ENCODE peak calls at places on chromosomes 11 and 22, in five cellular contexts. X is fibroblast of pulmonary artery, E is natural killer cell, I is HFF-Myc, Z is GM13977. Y is an unnamed sample.

GRCh38 chr11:20337526-20338154 is 25.9 kb upstream of the HTATIP2 start:
- DNase-seq in E (no peak), I (no peak), X (peak), Z (peak), Y (no peak)

GRCh38 chr11:73597340-73597955 is 464 bp downstream of the FAM168A start:
- DNase-seq in E (no peak), X (no peak), Z (no peak), I (no peak), Y (no peak)

GRCh38 chr11:27395556-27396258 is 32.7 kb upstream of the CCDC34 start:
- DNase-seq in X (peak), Z (no peak), I (no peak), E (no peak), Y (no peak)

GRCh38 chr11:7582338-7582985 is 68.7 kb downstream of the PPFIBP2 start:
- DNase-seq in Z (no peak), X (peak), E (no peak), I (no peak), Y (no peak)

GRCh38 chr11:93845181-93846092 is 5.0 kb downstream of the VSTM5 start:
- DNase-seq in E (no peak), X (no peak), Z (no peak), I (no peak), Y (no peak)

GRCh38 chr22:38414009-38414395 is 41.0 kb downstream of the KCNJ4 start:
- DNase-seq in I (no peak), E (no peak), Z (no peak), X (no peak), Y (no peak)

GRCh38 chr22:34765115-34765514 is 300.8 kb upstream of the ISX start:
- DNase-seq in X (no peak), I (no peak), E (no peak), Z (no peak), Y (no peak)

GRCh38 chr11:128908391-128909246 is 17.5 kb downstream of the KCNJ5 start:
- DNase-seq in E (no peak), Z (no peak), X (peak), I (peak), Y (no peak)

GRCh38 chr11:82775736-82776346 is 42.2 kb upstream of the FAM181B start:
- DNase-seq in Z (peak), X (peak), E (no peak), I (peak), Y (no peak)

GRCh38 chr11:120816176-120816575 is 207.7 kb upstream of the TBCEL start:
- DNase-seq in Z (no peak), E (no peak), X (no peak), I (no peak), Y (no peak)

GRCh38 chr11:132234878-132235277 is 864.5 kb downstream of the NTM start:
- DNase-seq in Z (no peak), I (peak), X (peak), E (no peak), Y (no peak)

GRCh38 chr22:43537019-43537585 is 125.3 kb downstream of the MPPED1 start:
- DNase-seq in X (no peak), Z (no peak), I (no peak), E (no peak), Y (no peak)

GRCh38 chr22:23086787-23087186 is 16.5 kb downstream of the GNAZ start:
- DNase-seq in I (no peak), Z (no peak), X (no peak), E (no peak), Y (no peak)

GRCh38 chr11:130634981-130635473 is 186.6 kb downstream of the ADAMTS15 start:
- DNase-seq in X (peak), Z (no peak), I (peak), E (no peak), Y (no peak)

GRCh38 chr22:48889887-48890692 is 937.6 kb downstream of the BRD1 start:
- DNase-seq in X (no peak), Z (no peak), I (no peak), E (no peak), Y (no peak)

GRCh38 chr22:45686842-45687241 is 15.2 kb downstream of the ATXN10 start:
- DNase-seq in I (no peak), E (no peak), Z (no peak), X (no peak), Y (no peak)

GRCh38 chr11:56842829-56843794 is 94.6 kb upstream of the OR9G4 start:
- DNase-seq in I (no peak), E (no peak), X (no peak), Z (no peak), Y (no peak)

GRCh38 chr11:63567044-63567840 is 4.1 kb upstream of the PLAAT2 start:
- DNase-seq in E (peak), Z (peak), I (peak), X (peak), Y (peak)

GRCh38 chr11:112795896-112796686 is 165.1 kb upstream of the NCAM1 start:
- DNase-seq in I (no peak), X (no peak), E (no peak), Z (no peak), Y (no peak)

GRCh38 chr11:70742553-70743291 is 344.4 kb downstream of the CTTN start:
- DNase-seq in X (no peak), I (no peak), E (no peak), Z (no peak), Y (no peak)

GRCh38 chr11:118200901-118201680 is 23.7 kb downstream of the JAML start:
- DNase-seq in I (no peak), Z (no peak), E (no peak), X (no peak), Y (no peak)

GRCh38 chr11:135069043-135069442 is 657.0 kb upstream of the B3GAT1 start:
- DNase-seq in Z (no peak), E (no peak), I (no peak), X (no peak), Y (no peak)

GRCh38 chr22:17589810-17590375 is 26.6 kb downstream of the SLC25A18 start:
- DNase-seq in X (no peak), I (no peak), Z (no peak), E (no peak), Y (no peak)

GRCh38 chr11:122822241-122822640 is 16.1 kb upstream of the CRTAM start:
- DNase-seq in Z (no peak), I (no peak), X (no peak), E (no peak), Y (no peak)

GRCh38 chr22:23063539-23064380 is 6.6 kb upstream of the GNAZ start:
- DNase-seq in Z (no peak), I (no peak), X (no peak), E (peak), Y (peak)

GRCh38 chr11:62082292-62082657 is 41.5 kb upstream of the INCENP start:
- DNase-seq in X (no peak), I (no peak), E (no peak), Z (no peak), Y (no peak)
- TF ChIP-seq CTCF in X (no peak), I (no peak), E (no peak), Z (no peak), Y (no peak)

GRCh38 chr22:21917959-21918261 is 34.7 kb downstream of the PPM1F start:
- DNase-seq in I (no peak), Z (no peak), X (no peak), E (no peak), Y (no peak)

GRCh38 chr22:21920341-21921183 is 32.1 kb downstream of the PPM1F start:
- DNase-seq in I (no peak), Z (no peak), X (no peak), E (no peak), Y (no peak)

GRCh38 chr22:21918466-21919185 is 34.0 kb downstream of the PPM1F start:
- DNase-seq in X (no peak), E (no peak), I (no peak), Z (no peak), Y (no peak)

GRCh38 chr22:21921184-21921721 is 31.4 kb downstream of the PPM1F start:
- DNase-seq in I (no peak), X (no peak), E (no peak), Z (no peak), Y (no peak)

DNA sequence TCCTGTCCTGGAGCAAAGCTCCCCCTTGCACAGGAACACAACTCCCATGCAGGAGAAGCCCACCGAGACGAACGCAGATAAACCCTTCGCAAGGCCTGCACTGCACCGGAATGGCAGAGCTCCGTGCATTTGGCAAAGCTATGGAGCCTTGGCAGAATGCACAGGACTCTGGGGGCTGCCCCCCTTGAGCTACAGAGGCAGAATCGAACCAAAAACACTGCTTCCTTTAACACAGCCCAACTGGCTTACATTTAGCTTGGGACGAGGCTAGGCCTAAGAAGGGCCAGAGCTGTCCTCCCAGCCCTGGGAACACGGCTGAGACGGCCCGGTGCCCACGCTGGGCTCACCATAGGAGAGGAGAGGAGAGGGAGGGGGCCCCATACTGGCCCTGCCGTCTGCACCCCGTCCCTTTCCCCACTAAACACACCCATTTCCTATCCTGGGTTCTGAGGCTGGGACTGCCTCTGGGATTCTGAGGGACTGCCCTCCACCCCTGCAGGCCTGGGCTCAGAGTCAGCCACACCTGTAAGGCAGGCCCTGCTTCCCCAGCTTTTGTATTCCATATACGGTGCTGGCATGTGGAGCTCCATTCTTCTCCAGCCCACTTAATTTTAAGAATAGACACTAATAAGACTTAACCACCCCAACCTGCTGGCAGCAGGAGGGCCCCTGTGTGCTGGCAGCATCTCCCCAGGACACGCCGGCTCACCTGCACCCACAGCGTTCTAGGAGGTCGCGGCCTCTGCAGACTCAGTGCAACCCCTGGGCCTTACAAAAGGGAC is 32.9 kb downstream of the PPM1F start:
- DNase-seq in E (no peak), Z (no peak), X (no peak), I (no peak), Y (no peak)
- TF ChIP-seq CTCF in E (no peak), Z (no peak), X (no peak), I (no peak), Y (no peak)

GRCh38 chr11:109804911-109805310 is 288.3 kb upstream of the ZC3H12C start:
- DNase-seq in E (no peak), X (no peak), Z (no peak), I (no peak), Y (no peak)
- TF ChIP-seq CTCF in E (no peak), X (no peak), Z (no peak), I (no peak), Y (no peak)

DNA sequence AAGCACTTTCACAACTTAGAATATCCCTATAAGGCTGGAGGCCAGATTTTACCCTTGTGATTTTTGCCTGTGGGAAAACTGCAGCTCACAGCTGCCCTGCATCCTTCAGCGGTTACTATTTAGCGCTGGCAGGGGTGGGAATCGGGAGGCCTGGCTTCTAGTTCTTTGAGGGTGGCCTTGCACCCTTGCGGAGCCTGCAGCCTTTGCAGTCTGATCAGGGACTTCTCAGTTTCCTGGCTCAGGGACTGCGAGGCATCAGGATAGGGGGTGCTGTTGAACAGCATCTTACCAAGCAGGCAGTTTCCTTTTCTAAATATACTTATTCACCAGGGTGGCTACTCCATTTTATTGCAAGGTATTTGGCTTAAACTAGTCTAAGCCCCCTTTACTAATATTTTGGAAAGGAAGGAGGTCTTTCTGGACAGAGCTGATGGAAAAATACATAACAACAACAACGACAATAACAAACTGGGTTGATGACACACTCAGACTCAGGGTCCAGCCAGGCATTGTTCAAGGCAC is 2.9 kb upstream of the APOA1 start:
- DNase-seq in E (no peak), I (no peak), X (peak), Z (no peak), Y (no peak)
- TF ChIP-seq CTCF in E (no peak), I (peak), X (peak), Z (peak), Y (no peak)

GRCh38 chr11:68889948-68890446 is 13.6 kb downstream of the MRPL21 start:
- DNase-seq in E (no peak), Z (no peak), I (peak), X (peak), Y (no peak)
- TF ChIP-seq CTCF in E (no peak), Z (peak), I (peak), X (peak), Y (no peak)